ENCODE peak calls at places on chromosomes 7 and 10, in seven cellular contexts. W is left ventricle myocardium inferior, T is stomach, V is ascending aorta, J is astrocyte of the spinal cord, E is A673, N is lung. G is an unnamed sample.

GRCh38 chr10:90857635-90858488 is at the start of gene HTR7:
- DNase-seq in J (peak), W (peak), T (peak), E (peak), V (peak), N (peak), G (no peak)

GRCh38 chr7:36312064-36312914 is 77.4 kb upstream of the ANLN start:
- DNase-seq in J (no peak), T (peak), N (peak), V (no peak), E (no peak), W (no peak), G (no peak)

GRCh38 chr10:77398986-77399755 is 238.4 kb downstream of the KCNMA1 start:
- DNase-seq in E (no peak), T (no peak), W (no peak), J (no peak), N (no peak), V (no peak), G (no peak)

GRCh38 chr7:159026271-159027047 is 118.2 kb downstream of the VIPR2 start:
- DNase-seq in V (peak), W (no peak), N (no peak), T (peak), J (peak), E (no peak), G (no peak)

GRCh38 chr10:3570855-3571266 is 214.1 kb downstream of the KLF6 start:
- DNase-seq in E (no peak), J (no peak), T (no peak), N (no peak), V (peak), W (peak), G (peak)

GRCh38 chr7:43758861-43759683 is 592 bp downstream of the BLVRA start:
- DNase-seq in E (peak), W (no peak), J (peak), N (no peak), V (peak), T (peak), G (peak)

GRCh38 chr10:124025638-124026336 is 67.6 kb downstream of the CHST15 start:
- DNase-seq in J (peak), N (no peak), E (no peak), V (no peak), T (peak), W (no peak), G (peak)

GRCh38 chr10:97747573-97747972 is 10.6 kb downstream of the ZFYVE27 start:
- DNase-seq in W (no peak), V (no peak), N (no peak), T (no peak), J (no peak), E (no peak), G (no peak)

GRCh38 chr10:104824378-104825006 is 183.4 kb downstream of the SORCS3 start:
- DNase-seq in J (peak), V (no peak), N (no peak), E (peak), T (peak), W (peak), G (peak)

GRCh38 chr10:12579954-12580858 is 230.9 kb downstream of the CAMK1D start:
- DNase-seq in J (peak), N (no peak), V (no peak), T (no peak), W (no peak), E (peak), G (peak)

GRCh38 chr10:122115874-122116273 is 126.9 kb downstream of the TACC2 start:
- DNase-seq in T (no peak), N (no peak), J (no peak), V (no peak), W (no peak), E (no peak), G (no peak)

GRCh38 chr7:7810826-7811225 is 92.4 kb upstream of the RPA3 start:
- DNase-seq in V (no peak), N (no peak), E (no peak), J (no peak), W (no peak), T (no peak), G (no peak)

GRCh38 chr7:7805511-7806153 is 87.2 kb upstream of the RPA3 start:
- DNase-seq in E (no peak), N (no peak), V (no peak), W (no peak), J (no peak), T (no peak), G (no peak)

GRCh38 chr7:7808156-7808555 is 89.7 kb upstream of the RPA3 start:
- DNase-seq in E (peak), T (no peak), N (no peak), V (no peak), J (peak), W (no peak), G (peak)

GRCh38 chr7:7810380-7810779 is 92.0 kb upstream of the RPA3 start:
- DNase-seq in W (no peak), T (no peak), J (no peak), V (no peak), N (no peak), E (no peak), G (no peak)

GRCh38 chr7:7808626-7809025 is 90.2 kb upstream of the RPA3 start:
- DNase-seq in E (no peak), N (no peak), J (no peak), V (no peak), T (no peak), W (no peak), G (no peak)
- H3K4me3 ChIP-seq in E (no peak), N (no peak), J (no peak), V (no peak), T (no peak), W (no peak), G (no peak)

DNA sequence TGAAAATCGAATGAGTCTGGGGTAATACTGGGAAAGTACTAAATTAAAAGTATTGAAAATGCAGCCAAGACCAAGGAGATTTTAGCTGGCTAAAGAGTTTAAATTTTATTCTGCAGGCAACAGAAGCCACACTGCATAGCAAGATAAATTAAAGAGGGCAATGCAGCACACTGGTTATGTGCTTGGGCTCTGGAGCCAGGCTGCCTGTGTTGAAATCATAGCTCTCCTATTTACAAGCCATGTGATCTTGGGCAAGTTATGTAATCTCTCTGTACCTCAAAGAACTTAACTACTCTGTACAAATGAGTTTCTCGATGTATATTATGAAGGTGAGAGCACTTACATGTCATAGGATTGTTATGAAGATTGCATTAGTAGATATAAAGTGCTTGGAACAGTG is 9.9 kb downstream of the SLC25A13 start:
- DNase-seq in W (peak), E (no peak), J (no peak), T (peak), N (no peak), V (no peak), G (peak)
- TF ChIP-seq CTCF in W (no peak), E (no peak), J (no peak), T (no peak), N (no peak), V (no peak), G (no peak)

GRCh38 chr10:117136391-117136975 is 1.6 kb downstream of the VAX1 start:
- DNase-seq in V (no peak), W (no peak), T (no peak), E (peak), N (no peak), J (no peak), G (no peak)
- H3K4me3 ChIP-seq in V (peak), W (peak), T (peak), E (peak), N (no peak), J (no peak), G (no peak)

GRCh38 chr7:96248405-96248804 is 73.5 kb downstream of the SLC25A13 start:
- DNase-seq in T (no peak), J (no peak), E (no peak), W (no peak), N (no peak), V (no peak), G (no peak)
- TF ChIP-seq CTCF in T (no peak), J (no peak), E (no peak), W (no peak), N (no peak), V (no peak), G (no peak)

GRCh38 chr7:65809259-65809981 is 63.5 kb upstream of the VKORC1L1 start:
- DNase-seq in T (no peak), N (no peak), V (no peak), J (no peak), E (no peak), W (no peak), G (no peak)
- H3K4me3 ChIP-seq in T (no peak), N (no peak), V (no peak), J (no peak), E (no peak), W (no peak), G (no peak)

DNA sequence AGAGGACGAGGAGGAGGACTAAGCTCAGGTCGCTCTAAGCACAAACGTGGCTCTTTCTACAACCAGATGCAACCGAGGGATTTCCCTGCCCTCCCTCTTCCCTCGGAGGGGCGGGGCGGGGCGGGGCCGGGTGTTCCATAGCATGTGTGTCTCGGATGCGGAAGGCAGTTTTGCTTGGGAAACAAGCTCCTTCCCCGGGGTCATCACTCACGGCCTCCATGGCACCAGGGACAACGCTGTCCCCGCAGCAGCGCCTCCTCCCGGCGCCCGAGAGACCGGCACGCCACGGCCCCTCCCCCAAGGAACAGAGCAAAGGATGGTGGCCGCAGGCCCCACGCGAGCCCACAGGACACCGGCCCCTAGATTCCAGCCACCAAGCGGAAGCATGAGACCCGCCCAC is 110.5 kb downstream of the PAXIP1 start:
- DNase-seq in J (no peak), N (no peak), E (no peak), T (no peak), V (no peak), W (no peak), G (no peak)
- TF ChIP-seq CTCF in J (no peak), N (no peak), E (no peak), T (no peak), V (no peak), W (no peak), G (no peak)